ENCODE peak calls at places on chromosome 12, in five cellular contexts. R is HepG2, F is H1, G is GM12878, H is K562. V is an unnamed sample.

GRCh38 chr12:9736931-9737705 is 4.2 kb upstream of the CLECL1 start:
- DNase-seq in R (no peak), F (no peak), G (no peak), H (no peak), V (no peak)

GRCh38 chr12:95231190-95231589 is 13.6 kb downstream of the VEZT start:
- DNase-seq in R (no peak), F (no peak), G (no peak), H (no peak), V (no peak)

GRCh38 chr12:3543826-3544225 is 52.8 kb downstream of the PRMT8 start:
- DNase-seq in R (no peak), F (no peak), G (no peak), H (no peak), V (no peak)

GRCh38 chr12:76032043-76032981 is 736 bp upstream of the PHLDA1 start:
- DNase-seq in R (peak; percentile 70), F (no peak), G (peak; percentile 34), H (peak; percentile 75), V (no peak)

GRCh38 chr12:129753596-129753995 is 150.2 kb downstream of the TMEM132D start:
- DNase-seq in R (no peak), F (no peak), G (no peak), H (no peak), V (no peak)

GRCh38 chr12:7125632-7126227 is 3.0 kb downstream of the RBP5 start:
- DNase-seq in R (no peak), F (no peak), G (no peak), H (no peak), V (no peak)

GRCh38 chr12:64469455-64470142 is 17.7 kb downstream of the TBK1 start:
- DNase-seq in R (no peak), F (no peak), G (no peak), H (no peak), V (no peak)

GRCh38 chr12:92192361-92192760 is 46.7 kb upstream of the BTG1 start:
- DNase-seq in R (no peak), F (no peak), G (no peak), H (no peak), V (no peak)

GRCh38 chr12:54033106-54033979 is 493 bp downstream of the HOXC5 start:
- DNase-seq in R (peak; percentile 4), F (no peak), G (no peak), H (no peak), V (no peak)

GRCh38 chr12:88993655-88994054 is 358.6 kb downstream of the DUSP6 start:
- DNase-seq in R (peak; percentile 36), F (no peak), G (no peak), H (no peak), V (peak; percentile 63)

GRCh38 chr12:55499810-55500252 is 7.7 kb downstream of the OR6C68 start:
- DNase-seq in R (peak; percentile 98), F (no peak), G (no peak), H (no peak), V (no peak)

GRCh38 chr12:6250343-6250742 is 50.1 kb downstream of the CD9 start:
- DNase-seq in R (no peak), F (no peak), G (no peak), H (no peak), V (no peak)

GRCh38 chr12:63841611-63842010 is 2.9 kb upstream of the SRGAP1 start:
- DNase-seq in R (no peak), F (no peak), G (no peak), H (no peak), V (no peak)

GRCh38 chr12:108335349-108336119 is 3.6 kb downstream of the CMKLR1 start:
- DNase-seq in R (no peak), F (no peak), G (peak; percentile 94), H (no peak), V (no peak)

GRCh38 chr12:79659961-79660431 is 30.8 kb downstream of the PAWR start:
- DNase-seq in R (no peak), F (no peak), G (no peak), H (no peak), V (no peak)

GRCh38 chr12:24378548-24379011 is 429.1 kb upstream of the SOX5 start:
- DNase-seq in R (no peak), F (no peak), G (no peak), H (no peak), V (no peak)

GRCh38 chr12:62044450-62044849 is 215.8 kb upstream of the USP15 start:
- DNase-seq in R (no peak), F (no peak), G (no peak), H (no peak), V (no peak)

GRCh38 chr12:50776749-50777728 is 13.1 kb downstream of the ATF1 start:
- DNase-seq in R (no peak), F (no peak), G (no peak), H (no peak), V (no peak)

GRCh38 chr12:14076538-14076937 is 95.1 kb upstream of the GRIN2B start:
- DNase-seq in R (no peak), F (no peak), G (no peak), H (no peak), V (no peak)

GRCh38 chr12:65605019-65605418 is 219.3 kb upstream of the HMGA2 start:
- DNase-seq in R (no peak), F (no peak), G (no peak), H (no peak), V (no peak)

GRCh38 chr12:120265203-120265482 is 387 bp downstream of the PXN start:
- DNase-seq in R (no peak), F (no peak), G (no peak), H (no peak), V (no peak)

GRCh38 chr12:120262852-120263724 is 2.4 kb downstream of the PXN start:
- DNase-seq in R (no peak), F (no peak), G (no peak), H (no peak), V (no peak)

GRCh38 chr12:120264511-120265202 is 873 bp downstream of the PXN start:
- DNase-seq in R (no peak), F (no peak), G (no peak), H (no peak), V (no peak)

GRCh38 chr12:120263725-120264040 is 1.8 kb downstream of the PXN start:
- DNase-seq in R (no peak), F (no peak), G (no peak), H (no peak), V (no peak)

GRCh38 chr12:120264086-120264485 is 1.4 kb downstream of the PXN start:
- DNase-seq in R (no peak), F (no peak), G (no peak), H (no peak), V (no peak)
- TF ChIP-seq ATF3 in R (no peak), F (no peak), G (no peak), H (no peak), V (no peak)

GRCh38 chr12:109800536-109800935 is 32.7 kb downstream of the TRPV4 start:
- DNase-seq in R (no peak), F (no peak), G (no peak), H (no peak), V (no peak)

GRCh38 chr12:109798691-109799090 is 34.5 kb downstream of the TRPV4 start:
- DNase-seq in R (no peak), F (no peak), G (no peak), H (no peak), V (no peak)

GRCh38 chr12:109795023-109795422 is 38.2 kb downstream of the TRPV4 start:
- DNase-seq in R (no peak), F (no peak), G (no peak), H (no peak), V (no peak)

GRCh38 chr12:109796057-109796456 is 37.1 kb downstream of the TRPV4 start:
- DNase-seq in R (no peak), F (no peak), G (no peak), H (no peak), V (no peak)

GRCh38 chr12:109797905-109798669 is 35.1 kb downstream of the TRPV4 start:
- DNase-seq in R (no peak), F (peak; percentile 67), G (no peak), H (peak; percentile 56), V (no peak)
- TF ChIP-seq CTCF in R (peak; percentile 60), F (peak; percentile 60), G (peak; percentile 28), H (peak; percentile 72), V (peak; percentile 59)

GRCh38 chr12:120390540-120391120 is 21.7 kb upstream of the MSI1 start:
- DNase-seq in R (no peak), F (no peak), G (no peak), H (no peak), V (no peak)

GRCh38 chr12:120394483-120395367 is 25.8 kb upstream of the MSI1 start:
- DNase-seq in R (no peak), F (peak; percentile 80), G (no peak), H (no peak), V (no peak)

DNA sequence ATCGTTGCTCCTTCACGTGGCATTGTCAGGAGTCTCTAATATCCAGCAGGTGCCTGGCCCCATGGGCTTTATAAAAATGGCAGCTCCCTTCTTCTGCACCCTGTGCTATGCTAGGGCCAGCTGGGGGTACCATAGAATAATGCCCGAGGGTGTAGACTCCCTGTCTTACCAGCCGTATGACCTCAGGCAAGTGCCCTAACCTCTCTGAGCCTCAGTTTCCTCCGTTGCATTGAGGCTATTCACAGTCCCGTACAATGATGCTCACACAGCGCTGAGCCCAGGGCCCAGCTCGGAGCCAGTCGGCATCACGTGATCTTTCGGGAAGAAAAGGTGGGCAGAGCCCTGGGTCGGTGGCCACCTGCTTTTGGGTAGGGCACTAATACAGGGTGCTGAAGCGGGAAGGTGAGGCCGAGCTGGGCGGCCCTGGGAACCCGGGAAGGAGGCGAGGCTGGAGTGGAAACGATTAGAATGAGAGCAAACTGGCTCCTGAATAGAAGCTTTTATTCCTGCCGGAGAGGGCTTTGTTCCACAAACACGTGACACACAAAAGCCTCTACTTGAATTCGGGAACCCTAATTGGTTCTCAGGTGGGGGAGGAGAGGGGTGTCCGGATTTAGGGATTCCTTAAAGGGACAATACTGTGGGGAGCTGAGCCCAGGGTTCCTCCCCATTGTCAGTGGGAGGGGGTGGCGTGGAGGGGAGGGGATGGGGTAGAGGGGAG is 19.9 kb upstream of the MSI1 start:
- DNase-seq in R (no peak), F (peak; percentile 88), G (no peak), H (no peak), V (no peak)
- H2AFZ ChIP-seq in R (peak overlapping the region; percentile 2), F (no peak overlapping the region), G (no peak overlapping the region), H (peak overlapping the region; percentile 35), V (no peak overlapping the region)

GRCh38 chr12:93762912-93763311 is 85.7 kb downstream of the CRADD start:
- DNase-seq in R (no peak), F (no peak), G (no peak), H (no peak), V (no peak)
- TF ChIP-seq ATF3 in R (no peak), F (no peak), G (no peak), H (no peak), V (no peak)

GRCh38 chr12:113316155-113316554 is 18.8 kb downstream of the SLC8B1 start:
- DNase-seq in R (no peak), F (no peak), G (no peak), H (no peak), V (no peak)
- TF ChIP-seq CTCF in R (no peak), F (peak; percentile 40), G (peak; percentile 14), H (peak; percentile 35), V (peak; percentile 13)

GRCh38 chr12:68809190-68810026 is 1.4 kb downstream of the MDM2 start:
- DNase-seq in R (no peak), F (no peak), G (no peak), H (no peak), V (no peak)

GRCh38 chr12:68807576-68808387 is at the start of gene MDM2:
- DNase-seq in R (peak; percentile 90), F (peak; percentile 93), G (peak; percentile 94), H (peak; percentile 95), V (peak; percentile 77)

GRCh38 chr12:68805592-68806120 is 2.3 kb upstream of the MDM2 start:
- DNase-seq in R (no peak), F (no peak), G (no peak), H (no peak), V (no peak)

GRCh38 chr12:68806488-68807237 is 1.3 kb upstream of the MDM2 start:
- DNase-seq in R (no peak), F (no peak), G (no peak), H (no peak), V (no peak)

GRCh38 chr12:68808388-68809189 is 612 bp downstream of the MDM2 start:
- DNase-seq in R (peak; percentile 96), F (peak; percentile 82), G (peak; percentile 90), H (peak; percentile 68), V (peak; percentile 87)
- H2AFZ ChIP-seq in R (no peak overlapping the region), F (peak overlapping the region; percentile 55), G (peak overlapping the region; percentile 52), H (peak overlapping the region; percentile 86), V (no peak overlapping the region)